ENCODE peak calls at places on chromosomes 7 and 10, in nine cellular contexts. G, S, P, V, A, B, W, H and Y are unnamed samples. For H3K4me1 and H3K9me3, the result is how much of the 10 kb centered on the place peaks cover.

GRCh38 chr10:58573970-58574538 is 61.4 kb downstream of the BICC1 start:
- DNase-seq in G (no peak), S (no peak), P (peak), V (no peak), A (no peak), B (no peak), W (no peak), H (no peak), Y (no peak)

GRCh38 chr7:130380861-130381455 is 664 bp downstream of the CPA1 start:
- DNase-seq in G (peak), S (no peak), P (no peak), V (no peak), A (no peak), B (no peak), W (no peak), H (no peak), Y (no peak)

GRCh38 chr10:75234683-75235374 is 928 bp downstream of the COMTD1 start:
- DNase-seq in G (peak), S (peak), P (no peak), V (no peak), A (peak), B (no peak), W (peak), H (peak), Y (no peak)

GRCh38 chr10:79422178-79422892 is 23.1 kb downstream of the ZCCHC24 start:
- DNase-seq in G (peak), S (peak), P (peak), V (no peak), A (no peak), B (no peak), W (no peak), H (no peak), Y (no peak)

GRCh38 chr10:20248309-20248708 is 432.1 kb downstream of the PLXDC2 start:
- DNase-seq in G (no peak), S (no peak), P (no peak), V (no peak), A (no peak), B (no peak), W (no peak), H (peak), Y (no peak)

GRCh38 chr7:118129037-118129436 is 54.9 kb upstream of the LSM8 start:
- DNase-seq in G (no peak), S (no peak), P (no peak), V (no peak), A (no peak), B (no peak), W (no peak), H (no peak), Y (no peak)

GRCh38 chr7:28587211-28587610 is 174.9 kb downstream of the CREB5 start:
- DNase-seq in G (no peak), S (peak), P (peak), V (no peak), A (no peak), B (no peak), W (no peak), H (no peak), Y (no peak)

GRCh38 chr7:13821152-13821787 is 168.2 kb downstream of the ETV1 start:
- DNase-seq in G (no peak), S (no peak), P (peak), V (no peak), A (no peak), B (no peak), W (no peak), H (no peak), Y (no peak)

GRCh38 chr7:55690-56248 is 136.6 kb upstream of the FAM20C start:
- DNase-seq in G (no peak), S (no peak), P (no peak), V (peak), A (peak), B (no peak), W (no peak), H (no peak), Y (no peak)

GRCh38 chr10:110459600-110459999 is 38.1 kb upstream of the DUSP5 start:
- DNase-seq in G (no peak), S (no peak), P (no peak), V (no peak), A (no peak), B (no peak), W (no peak), H (no peak), Y (no peak)

GRCh38 chr7:24323961-24324480 is 40.0 kb downstream of the NPY start:
- DNase-seq in G (no peak), S (no peak), P (no peak), V (no peak), A (no peak), B (no peak), W (no peak), H (no peak), Y (no peak)

GRCh38 chr10:49172204-49173132 is 15.7 kb downstream of the TMEM273 start:
- DNase-seq in G (no peak), S (no peak), P (no peak), V (no peak), A (peak), B (no peak), W (no peak), H (no peak), Y (no peak)

GRCh38 chr10:5514226-5514881 is 10.4 kb upstream of the CALML3 start:
- DNase-seq in G (no peak), S (no peak), P (no peak), V (no peak), A (no peak), B (no peak), W (no peak), H (no peak), Y (no peak)

GRCh38 chr10:109895095-109895818 is 28.1 kb downstream of the XPNPEP1 start:
- DNase-seq in G (no peak), S (no peak), P (peak), V (no peak), A (no peak), B (peak), W (no peak), H (peak), Y (no peak)

GRCh38 chr7:99451936-99452335 is 13.2 kb downstream of the CPSF4 start:
- DNase-seq in G (no peak), S (no peak), P (no peak), V (no peak), A (no peak), B (no peak), W (no peak), H (no peak), Y (no peak)

GRCh38 chr10:78362406-78363022 is 328.9 kb downstream of the RPS24 start:
- DNase-seq in G (no peak), S (no peak), P (peak), V (no peak), A (no peak), B (peak), W (peak), H (peak), Y (no peak)

GRCh38 chr10:133123746-133124356 is 36.1 kb downstream of the ADGRA1 start:
- DNase-seq in G (peak), S (no peak), P (no peak), V (no peak), A (no peak), B (no peak), W (no peak), H (no peak), Y (no peak)

GRCh38 chr10:64091889-64092288 is 570.7 kb downstream of the REEP3 start:
- DNase-seq in G (no peak), S (peak), P (no peak), V (peak), A (no peak), B (no peak), W (no peak), H (peak), Y (no peak)

GRCh38 chr7:142606081-142606480 is 143.2 kb upstream of the PRSS1 start:
- DNase-seq in G (no peak), S (no peak), P (no peak), V (no peak), A (no peak), B (no peak), W (no peak), H (no peak), Y (no peak)

GRCh38 chr10:77291596-77292505 is 345.8 kb downstream of the KCNMA1 start:
- DNase-seq in G (no peak), S (no peak), P (peak), V (peak), A (no peak), B (no peak), W (no peak), H (no peak), Y (no peak)

GRCh38 chr7:116348356-116348755 is 138.0 kb downstream of the TES start:
- DNase-seq in G (no peak), S (no peak), P (no peak), V (no peak), A (no peak), B (no peak), W (no peak), H (no peak), Y (no peak)

GRCh38 chr7:135742371-135742770 is 6.2 kb downstream of the FAM180A start:
- DNase-seq in G (no peak), S (no peak), P (no peak), V (no peak), A (no peak), B (no peak), W (no peak), H (no peak), Y (no peak)

GRCh38 chr10:104049497-104050250 is 36.0 kb downstream of the COL17A1 start:
- DNase-seq in G (no peak), S (no peak), P (peak), V (peak), A (no peak), B (no peak), W (peak), H (no peak), Y (no peak)

GRCh38 chr7:730501-731439 is 3.7 kb upstream of the PRKAR1B start:
- DNase-seq in G (no peak), S (no peak), P (no peak), V (no peak), A (no peak), B (no peak), W (no peak), H (no peak), Y (no peak)

GRCh38 chr10:6228010-6228511 is 25.3 kb downstream of the PFKFB3 start:
- DNase-seq in G (no peak), S (no peak), P (peak), V (no peak), A (no peak), B (peak), W (no peak), H (no peak), Y (no peak)

GRCh38 chr7:111101856-111102646 is 11.1 kb downstream of the LRRN3 start:
- DNase-seq in G (no peak), S (no peak), P (no peak), V (no peak), A (no peak), B (no peak), W (no peak), H (no peak), Y (no peak)

GRCh38 chr7:44322631-44323363 is 2.6 kb downstream of the CAMK2B start:
- DNase-seq in G (no peak), S (no peak), P (no peak), V (no peak), A (peak), B (peak), W (no peak), H (no peak), Y (no peak)

GRCh38 chr10:119120413-119120867 is 16.5 kb downstream of the DENND10 start:
- DNase-seq in G (no peak), S (peak), P (peak), V (no peak), A (no peak), B (no peak), W (no peak), H (peak), Y (no peak)

GRCh38 chr7:20508109-20508508 is 107.4 kb upstream of the ABCB5 start:
- DNase-seq in G (no peak), S (no peak), P (no peak), V (peak), A (no peak), B (no peak), W (no peak), H (no peak), Y (no peak)

GRCh38 chr10:128863823-128864405 is 603.1 kb upstream of the MGMT start:
- DNase-seq in G (no peak), S (no peak), P (no peak), V (no peak), A (peak), B (no peak), W (no peak), H (no peak), Y (no peak)

GRCh38 chr10:123043409-123043925 is 34.7 kb downstream of the ACADSB start:
- DNase-seq in G (no peak), S (peak), P (peak), V (peak), A (peak), B (no peak), W (peak), H (peak), Y (peak)

GRCh38 chr10:14502451-14502850 is 171.7 kb upstream of the FRMD4A start:
- DNase-seq in G (no peak), S (no peak), P (peak), V (no peak), A (no peak), B (no peak), W (no peak), H (no peak), Y (no peak)

GRCh38 chr10:31678573-31679122 is 250.0 kb downstream of the ARHGAP12 start:
- DNase-seq in G (no peak), S (no peak), P (no peak), V (no peak), A (no peak), B (no peak), W (no peak), H (no peak), Y (no peak)

GRCh38 chr10:31675726-31676125 is 252.9 kb downstream of the ARHGAP12 start:
- DNase-seq in G (no peak), S (no peak), P (no peak), V (no peak), A (no peak), B (no peak), W (no peak), H (no peak), Y (no peak)

GRCh38 chr10:31679931-31680330 is 248.7 kb downstream of the ARHGAP12 start:
- DNase-seq in G (no peak), S (no peak), P (no peak), V (no peak), A (no peak), B (no peak), W (no peak), H (no peak), Y (no peak)

GRCh38 chr10:31677198-31678138 is 251.2 kb downstream of the ARHGAP12 start:
- DNase-seq in G (no peak), S (no peak), P (peak), V (no peak), A (peak), B (no peak), W (no peak), H (no peak), Y (no peak)

DNA sequence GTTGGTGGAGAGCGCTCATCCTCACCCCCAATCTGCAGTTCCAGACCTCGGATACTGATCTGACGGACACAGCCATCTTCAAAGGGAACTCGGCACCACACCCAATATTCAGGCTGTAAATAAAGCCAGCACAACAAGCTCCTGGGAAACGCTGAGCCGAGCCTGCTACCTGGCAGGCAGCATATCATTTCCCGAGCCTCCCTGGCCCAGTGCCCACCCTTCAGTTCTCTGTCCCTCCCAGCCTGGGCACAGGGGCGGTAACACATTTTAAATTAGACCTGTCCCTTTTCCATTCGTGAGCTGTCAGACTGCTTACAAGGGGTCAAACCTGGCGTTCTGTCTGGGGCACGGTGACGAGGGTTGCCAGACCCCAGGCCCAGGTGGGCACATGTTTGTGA is 250.5 kb downstream of the ARHGAP12 start:
- DNase-seq in G (no peak), S (no peak), P (no peak), V (no peak), A (no peak), B (no peak), W (peak), H (no peak), Y (no peak)
- H3K27ac ChIP-seq in G (no peak), S (no peak), P (no peak), V (no peak), A (peak), B (no peak), W (no peak), H (no peak), Y (no peak)

DNA sequence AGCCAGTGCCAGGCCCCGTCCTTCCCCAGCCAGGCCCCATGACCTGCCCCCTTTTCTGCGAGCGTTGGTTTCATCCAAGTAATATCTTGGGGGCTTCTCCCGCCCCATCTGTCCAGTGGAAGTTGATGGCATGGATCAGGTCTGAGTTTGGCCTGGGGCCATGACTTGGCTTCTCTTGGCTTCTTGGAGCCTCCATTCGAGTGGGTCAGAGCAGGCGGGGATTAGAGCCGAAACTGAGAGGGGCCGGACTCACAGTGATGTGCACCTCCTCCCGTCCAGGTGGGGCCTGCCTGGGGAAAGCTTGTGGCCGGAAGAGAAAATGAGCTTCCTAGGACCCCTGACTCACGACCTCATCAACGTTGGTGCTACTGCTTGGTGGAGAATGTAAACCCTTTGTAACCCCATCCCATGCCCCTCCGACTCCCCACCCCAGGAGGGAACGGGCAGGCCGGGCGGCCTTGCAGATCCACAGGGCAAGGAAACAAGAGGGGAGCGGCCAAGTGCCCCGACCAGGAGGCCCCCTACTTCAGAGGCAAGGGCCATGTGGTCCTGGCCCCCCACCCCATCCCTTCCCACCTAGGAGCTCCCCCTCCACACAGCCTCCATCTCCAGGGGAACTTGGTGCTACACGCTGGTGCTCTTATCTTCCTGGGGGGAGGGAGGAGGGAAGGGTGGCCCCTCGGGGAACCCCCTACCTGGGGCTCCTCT is 15.1 kb upstream of the LIMK1 start:
- DNase-seq in G (no peak), S (no peak), P (no peak), V (no peak), A (no peak), B (no peak), W (no peak), H (no peak), Y (no peak)
- H3K4me1 ChIP-seq in G (under half), S (under half), P (under half), V (under half), A (under half), B (under half), W (under half), H (under half), Y (under half)

GRCh38 chr7:153443031-153443430 is 609.2 kb upstream of the DPP6 start:
- DNase-seq in G (no peak), S (no peak), P (no peak), V (no peak), A (no peak), B (no peak), W (no peak), H (no peak), Y (no peak)
- H3K9me3 ChIP-seq in G (under half), S (under half), P (under half), V (under half), A (under half), B (under half), W (under half), H (under half), Y (under half)

GRCh38 chr10:97780991-97781540 is 9.3 kb upstream of the SFRP5 start:
- DNase-seq in G (peak), S (no peak), P (no peak), V (no peak), A (no peak), B (no peak), W (no peak), H (no peak), Y (no peak)
- H3K27ac ChIP-seq in G (peak), S (no peak), P (no peak), V (no peak), A (no peak), B (peak), W (no peak), H (no peak), Y (no peak)

GRCh38 chr10:92103376-92104084 is 180.0 kb downstream of the BTAF1 start:
- DNase-seq in G (no peak), S (no peak), P (peak), V (no peak), A (no peak), B (no peak), W (no peak), H (no peak), Y (no peak)

GRCh38 chr10:92108120-92108519 is 182.8 kb downstream of the CPEB3 start:
- DNase-seq in G (no peak), S (no peak), P (no peak), V (no peak), A (no peak), B (no peak), W (no peak), H (no peak), Y (no peak)

GRCh38 chr10:92102601-92103213 is 179.1 kb downstream of the BTAF1 start:
- DNase-seq in G (no peak), S (no peak), P (no peak), V (no peak), A (no peak), B (no peak), W (no peak), H (no peak), Y (no peak)
- H3K4me1 ChIP-seq in G (under half), S (under half), P (under half), V (under half), A (under half), B (under half), W (under half), H (under half), Y (under half)

GRCh38 chr10:131175891-131176290 is 135.6 kb downstream of the TCERG1L start:
- DNase-seq in G (no peak), S (no peak), P (no peak), V (no peak), A (no peak), B (no peak), W (no peak), H (no peak), Y (no peak)

GRCh38 chr10:131173484-131174210 is 137.9 kb downstream of the TCERG1L start:
- DNase-seq in G (no peak), S (no peak), P (no peak), V (no peak), A (peak), B (no peak), W (no peak), H (no peak), Y (no peak)

GRCh38 chr10:131176907-131177306 is 134.6 kb downstream of the TCERG1L start:
- DNase-seq in G (no peak), S (no peak), P (no peak), V (no peak), A (no peak), B (no peak), W (no peak), H (no peak), Y (no peak)

GRCh38 chr10:131174211-131174565 is 137.3 kb downstream of the TCERG1L start:
- DNase-seq in G (no peak), S (no peak), P (no peak), V (no peak), A (no peak), B (no peak), W (no peak), H (no peak), Y (no peak)

GRCh38 chr10:131174651-131175540 is 136.6 kb downstream of the TCERG1L start:
- DNase-seq in G (no peak), S (no peak), P (no peak), V (no peak), A (peak), B (no peak), W (no peak), H (no peak), Y (no peak)
- H3K9me3 ChIP-seq in G (under half), S (under half), P (under half), V (under half), A (under half), B (under half), W (under half), H (under half), Y (under half)